ENCODE peak calls at places on chromosomes 12 and 14, in nine cellular contexts. C, Z, H, U, F, N, R, B and Y are unnamed samples.

GRCh38 chr14:68793734-68794129 is 865 bp upstream of the ZFP36L1 start:
- DNase-seq in Z (no peak), R (no peak), B (no peak), U (no peak), N (no peak), F (no peak), H (no peak), C (no peak), Y (no peak)

GRCh38 chr14:21098892-21099595 is 589 bp upstream of the ZNF219 start:
- DNase-seq in B (no peak), U (no peak), R (no peak), Z (no peak), C (no peak), F (no peak), H (no peak), N (peak), Y (no peak)

GRCh38 chr12:2510066-2510465 is 284.7 kb upstream of the FKBP4 start:
- DNase-seq in B (peak), R (no peak), N (no peak), F (no peak), C (no peak), Z (no peak), U (no peak), H (no peak), Y (no peak)

GRCh38 chr12:6323340-6323994 is 13.0 kb downstream of the PLEKHG6 start:
- DNase-seq in F (peak), C (peak), B (no peak), U (peak), Z (peak), H (peak), N (peak), R (peak), Y (peak)

GRCh38 chr14:58697927-58698641 is 60.3 kb downstream of the DACT1 start:
- DNase-seq in R (no peak), F (no peak), N (no peak), C (no peak), B (no peak), Z (peak), U (no peak), H (no peak), Y (no peak)

GRCh38 chr12:59548930-59549329 is 46.9 kb upstream of the SLC16A7 start:
- DNase-seq in F (no peak), B (no peak), R (no peak), H (no peak), Z (no peak), U (no peak), N (no peak), C (no peak), Y (no peak)

GRCh38 chr12:107329569-107330324 is 236.4 kb upstream of the CRY1 start:
- DNase-seq in R (no peak), Z (no peak), B (no peak), U (no peak), F (no peak), C (no peak), N (no peak), H (no peak), Y (no peak)

GRCh38 chr12:63206908-63207307 is 55.9 kb upstream of the AVPR1A start:
- DNase-seq in F (peak), N (no peak), H (no peak), B (no peak), Z (no peak), C (no peak), U (no peak), R (no peak), Y (no peak)

GRCh38 chr14:96039633-96040311 is 610 bp downstream of the C14orf132 start:
- DNase-seq in F (peak), B (no peak), N (no peak), C (peak), R (no peak), Z (peak), H (no peak), U (peak), Y (no peak)

GRCh38 chr12:47811070-47811391 is 8.7 kb downstream of the HDAC7 start:
- DNase-seq in R (no peak), U (no peak), B (no peak), Z (no peak), F (no peak), C (no peak), H (no peak), N (no peak), Y (no peak)

GRCh38 chr12:50542448-50542847 is 37.7 kb downstream of the DIP2B start:
- DNase-seq in C (no peak), U (no peak), B (no peak), Z (peak), H (no peak), N (peak), R (peak), F (peak), Y (peak)

GRCh38 chr12:34603382-34604035 is 581.2 kb downstream of the ALG10 start:
- DNase-seq in U (no peak), H (no peak), C (no peak), R (no peak), F (no peak), B (no peak), Z (no peak), N (peak), Y (no peak)

GRCh38 chr12:128467882-128468281 is 200.9 kb downstream of the TMEM132C start:
- DNase-seq in R (no peak), U (no peak), Z (no peak), B (no peak), N (no peak), H (no peak), F (no peak), C (no peak), Y (no peak)

GRCh38 chr14:58771016-58771415 is 133.3 kb downstream of the DACT1 start:
- DNase-seq in F (no peak), N (no peak), B (no peak), R (no peak), Z (no peak), U (no peak), H (no peak), C (no peak), Y (no peak)

GRCh38 chr12:78260976-78261375 is 430.3 kb downstream of the NAV3 start:
- DNase-seq in B (no peak), H (no peak), F (no peak), R (no peak), U (no peak), C (no peak), N (no peak), Z (no peak), Y (no peak)

GRCh38 chr14:75334191-75335051 is 55.8 kb downstream of the FOS start:
- DNase-seq in F (no peak), B (peak), N (no peak), U (no peak), Z (no peak), H (no peak), C (no peak), R (peak), Y (peak)

GRCh38 chr12:109131522-109132050 is 15.2 kb downstream of the ACACB start:
- DNase-seq in F (no peak), C (no peak), Z (no peak), B (peak), R (no peak), H (no peak), N (no peak), U (no peak), Y (no peak)

GRCh38 chr14:84340938-84341337 is 1189.0 kb upstream of the FLRT2 start:
- DNase-seq in N (no peak), H (no peak), U (no peak), F (no peak), B (no peak), C (no peak), Z (no peak), R (no peak), Y (no peak)

GRCh38 chr12:1367731-1368285 is 226.6 kb downstream of the FBXL14 start:
- DNase-seq in R (no peak), B (no peak), Z (no peak), H (no peak), C (no peak), U (no peak), N (no peak), F (no peak), Y (no peak)

GRCh38 chr14:65954915-65955314 is 531.3 kb upstream of the CCDC196 start:
- DNase-seq in Z (no peak), B (no peak), C (no peak), U (no peak), R (no peak), N (no peak), F (no peak), H (no peak), Y (no peak)

GRCh38 chr14:35155962-35156361 is 33.6 kb downstream of the PRORP start:
- DNase-seq in N (no peak), C (no peak), H (no peak), Z (no peak), U (no peak), F (peak), B (no peak), R (no peak), Y (no peak)

GRCh38 chr14:31070431-31070830 is 44.3 kb upstream of the STRN3 start:
- DNase-seq in H (no peak), C (no peak), R (no peak), B (no peak), N (no peak), U (no peak), Z (no peak), F (no peak), Y (no peak)

GRCh38 chr12:75560167-75560566 is 48.8 kb upstream of the KRR1 start:
- DNase-seq in U (peak), Z (peak), F (peak), R (no peak), H (no peak), B (no peak), C (no peak), N (peak), Y (no peak)

GRCh38 chr14:68757618-68758081 is 35.2 kb downstream of the ZFP36L1 start:
- DNase-seq in H (no peak), Z (no peak), B (peak), U (no peak), N (no peak), F (no peak), R (no peak), C (no peak), Y (no peak)

GRCh38 chr14:67620217-67620789 is 583 bp downstream of the ARG2 start:
- DNase-seq in U (no peak), H (no peak), C (peak), N (no peak), R (no peak), F (no peak), B (peak), Z (peak), Y (no peak)

GRCh38 chr12:104866286-104866685 is 91.8 kb downstream of the SLC41A2 start:
- DNase-seq in H (no peak), R (no peak), Z (no peak), U (no peak), C (no peak), F (no peak), B (no peak), N (no peak), Y (no peak)

GRCh38 chr14:72643317-72643801 is 250.5 kb downstream of the DPF3 start:
- DNase-seq in U (peak), Z (no peak), N (no peak), R (no peak), F (peak), C (peak), H (peak), B (peak), Y (no peak)

GRCh38 chr14:49687942-49688700 is at the start of gene POLE2:
- DNase-seq in N (peak), U (peak), C (peak), R (peak), B (peak), Z (peak), F (peak), H (no peak), Y (peak)

GRCh38 chr12:7093486-7093885 is 1.2 kb upstream of the C1R start:
- DNase-seq in F (no peak), H (no peak), U (no peak), N (no peak), C (no peak), Z (no peak), B (no peak), R (no peak), Y (no peak)

GRCh38 chr12:43826681-43827458 is 9.0 kb upstream of the TMEM117 start:
- DNase-seq in C (no peak), B (no peak), H (no peak), F (no peak), Z (no peak), U (no peak), N (no peak), R (no peak), Y (no peak)

GRCh38 chr12:58959639-58960300 is 39.5 kb upstream of the LRIG3 start:
- DNase-seq in U (no peak), F (no peak), C (no peak), B (no peak), Z (no peak), H (no peak), R (no peak), N (no peak), Y (no peak)

GRCh38 chr14:68442828-68443460 is 349.9 kb downstream of the ZFP36L1 start:
- DNase-seq in Z (no peak), F (no peak), B (no peak), R (no peak), N (no peak), H (no peak), C (no peak), U (no peak), Y (no peak)

GRCh38 chr12:5138845-5139244 is 95.2 kb downstream of the KCNA5 start:
- DNase-seq in H (no peak), N (no peak), U (no peak), C (no peak), B (no peak), F (no peak), R (no peak), Z (no peak), Y (no peak)

GRCh38 chr12:94100254-94100653 is 48.1 kb upstream of the PLXNC1 start:
- DNase-seq in Z (no peak), F (peak), H (no peak), R (no peak), U (no peak), C (no peak), N (no peak), B (no peak), Y (no peak)

GRCh38 chr14:99556134-99556791 is 47.7 kb downstream of the CCDC85C start:
- DNase-seq in C (no peak), R (no peak), H (no peak), F (no peak), N (no peak), Z (no peak), U (no peak), B (no peak), Y (no peak)